ENCODE peak calls at places on chromosome 21, in ten cellular contexts. N is activated naive CD8-positive, alpha-beta T cell treated with anti-CD3 and anti-CD28 coated beads, Interleukin-2, amount 50 U/mL, for 24 hours; D is LNCaP clone FGC; W is head of caudate nucleus; F is nephron progenitor cell; G is NCI-H2171; X is lung; I is HEK293T; A is left ventricle myocardium superior; L is NCI-H1092 treated with DMSO at 0.1 percent for 48 hours. R is an unnamed sample.

GRCh38 chr21:42746593-42747266 is 93.3 kb downstream of the PDE9A start:
- DNase-seq in D (no peak), N (peak; percentile 34), X (peak; percentile 58), L (no peak), I (no peak), G (no peak), W (peak; percentile 82), F (no peak), A (peak; percentile 61), R (no peak)

GRCh38 chr21:41611966-41612606 is 104.1 kb upstream of the TMPRSS2 start:
- DNase-seq in L (peak; percentile 46), N (no peak), D (no peak), W (no peak), X (no peak), A (no peak), G (no peak), F (no peak), I (no peak), R (peak; percentile 64)

GRCh38 chr21:39348040-39348354 is 891 bp downstream of the HMGN1 start:
- DNase-seq in N (no peak), F (no peak), W (no peak), I (no peak), A (no peak), G (no peak), L (peak; percentile 60), D (no peak), X (no peak), R (no peak)

GRCh38 chr21:44049182-44049581 is 37.1 kb downstream of the TRAPPC10 start:
- DNase-seq in G (no peak), F (no peak), A (no peak), I (no peak), L (peak; percentile 15), D (no peak), X (no peak), W (peak; percentile 52), N (no peak), R (no peak)

GRCh38 chr21:15063821-15064575 is 802 bp downstream of the NRIP1 start:
- DNase-seq in W (peak; percentile 55), D (no peak), X (peak; percentile 58), I (peak; percentile 34), F (peak; percentile 54), N (peak; percentile 43), G (no peak), L (peak; percentile 30), A (peak; percentile 75), R (peak; percentile 69)

GRCh38 chr21:37230632-37231246 is 36.4 kb downstream of the VPS26C start:
- DNase-seq in F (no peak), N (no peak), D (no peak), X (no peak), W (no peak), G (no peak), A (no peak), I (no peak), L (no peak), R (no peak)

GRCh38 chr21:34845521-34846213 is 176.9 kb downstream of the CLIC6 start:
- DNase-seq in I (no peak), G (no peak), N (peak; percentile 25), A (no peak), W (no peak), X (peak; percentile 64), L (no peak), F (no peak), D (peak; percentile 46), R (no peak)

GRCh38 chr21:44766014-44766817 is 35.4 kb downstream of the UBE2G2 start:
- DNase-seq in L (no peak), I (no peak), X (no peak), W (no peak), A (no peak), F (no peak), D (no peak), N (no peak), G (no peak), R (no peak)

GRCh38 chr21:37264808-37265207 is 2.3 kb downstream of the VPS26C start:
- DNase-seq in L (no peak), I (no peak), W (no peak), G (no peak), D (no peak), N (no peak), A (no peak), X (no peak), F (no peak), R (no peak)

GRCh38 chr21:38476385-38476784 is 21.9 kb downstream of the ERG start:
- DNase-seq in N (no peak), L (no peak), G (no peak), I (no peak), X (no peak), D (no peak), F (no peak), A (no peak), W (no peak), R (no peak)

GRCh38 chr21:33870768-33871167 is 44.8 kb downstream of the ATP5PO start:
- DNase-seq in L (no peak), W (no peak), X (no peak), A (no peak), F (no peak), G (peak; percentile 9), D (no peak), I (no peak), N (no peak), R (no peak)

GRCh38 chr21:24045775-24046215 is 1561.5 kb downstream of the MRPL39 start:
- DNase-seq in A (peak; percentile 78), X (peak; percentile 64), D (peak; percentile 90), G (no peak), N (peak; percentile 26), F (peak; percentile 12), I (peak; percentile 13), L (peak; percentile 52), W (peak; percentile 97), R (peak; percentile 1)

GRCh38 chr21:41648591-41649031 is 118.2 kb downstream of the RIPK4 start:
- DNase-seq in G (no peak), F (no peak), N (no peak), I (no peak), A (no peak), D (no peak), L (no peak), X (no peak), W (no peak), R (no peak)

GRCh38 chr21:32572574-32573420 is 12.5 kb downstream of the TCP10L start:
- DNase-seq in F (no peak), G (peak; percentile 80), D (no peak), W (peak; percentile 35), X (no peak), I (no peak), L (peak; percentile 9), N (no peak), A (no peak), R (no peak)

GRCh38 chr21:29114765-29115164 is 15.7 kb upstream of the MAP3K7CL start:
- DNase-seq in W (no peak), I (peak; percentile 63), X (no peak), F (no peak), G (no peak), D (no peak), L (no peak), N (no peak), A (no peak), R (peak; percentile 24)

GRCh38 chr21:35075546-35075945 is 26.4 kb upstream of the RUNX1 start:
- DNase-seq in L (no peak), D (peak; percentile 17), F (no peak), A (no peak), G (no peak), X (no peak), I (no peak), W (no peak), N (no peak), R (no peak)

GRCh38 chr21:38293113-38293512 is 36.3 kb downstream of the KCNJ15 start:
- DNase-seq in I (no peak), A (no peak), L (no peak), D (no peak), F (no peak), X (no peak), N (no peak), W (no peak), G (peak; percentile 4), R (no peak)

GRCh38 chr21:31447477-31447876 is 103.4 kb upstream of the TIAM1 start:
- DNase-seq in F (no peak), G (no peak), A (no peak), W (no peak), D (no peak), X (no peak), I (no peak), N (no peak), L (no peak), R (no peak)

GRCh38 chr21:16488042-16488441 is 758.3 kb downstream of the USP25 start:
- DNase-seq in I (no peak), F (no peak), N (no peak), X (no peak), W (no peak), G (no peak), A (no peak), L (no peak), D (no peak), R (no peak)

GRCh38 chr21:36699026-36699545 is at the start of gene SIM2:
- DNase-seq in G (peak; percentile 9), N (no peak), L (peak; percentile 71), A (no peak), F (no peak), I (peak; percentile 73), D (peak; percentile 59), W (no peak), X (no peak), R (peak; percentile 83)

GRCh38 chr21:26448751-26449150 is 124.3 kb downstream of the CYYR1 start:
- DNase-seq in N (no peak), L (no peak), D (no peak), X (no peak), G (no peak), F (no peak), A (no peak), I (no peak), W (no peak), R (no peak)

GRCh38 chr21:42216726-42217572 is 2.0 kb upstream of the ABCG1 start:
- DNase-seq in A (no peak), N (no peak), F (no peak), W (no peak), D (no peak), I (no peak), L (no peak), G (no peak), X (no peak), R (no peak)

GRCh38 chr21:21818898-21819297 is 820.7 kb downstream of the NCAM2 start:
- DNase-seq in L (no peak), F (no peak), A (no peak), W (no peak), N (no peak), D (no peak), I (no peak), X (no peak), G (no peak), R (no peak)

GRCh38 chr21:39611547-39612190 is 1.1 kb upstream of the B3GALT5 start:
- DNase-seq in N (no peak), W (peak; percentile 73), I (no peak), G (no peak), X (no peak), L (no peak), F (no peak), A (no peak), D (no peak), R (peak; percentile 25)

GRCh38 chr21:45982758-45983731 is 1.5 kb downstream of the COL6A1 start:
- DNase-seq in I (no peak), A (peak; percentile 42), G (no peak), W (no peak), N (no peak), F (peak; percentile 14), X (no peak), D (no peak), L (no peak), R (peak; percentile 37)

GRCh38 chr21:38126677-38127271 is 130.0 kb upstream of the KCNJ15 start:
- DNase-seq in X (peak; percentile 68), L (peak; percentile 78), G (peak; percentile 80), W (peak; percentile 76), D (no peak), I (peak; percentile 59), A (peak; percentile 59), N (peak; percentile 63), F (peak; percentile 79), R (peak; percentile 80)

GRCh38 chr21:42858185-42858847 is 21.0 kb downstream of the WDR4 start:
- DNase-seq in X (no peak), D (no peak), W (no peak), N (no peak), L (no peak), A (no peak), F (no peak), I (no peak), G (no peak), R (no peak)

GRCh38 chr21:34027727-34028461 is 45.5 kb upstream of the MRPS6 start:
- DNase-seq in L (no peak), D (no peak), F (no peak), N (no peak), W (no peak), X (no peak), I (no peak), G (no peak), A (no peak), R (no peak)